ENCODE peak calls at places on chromosomes 12 and 14, in ten cellular contexts. H is Panc1, X is fibroblast of lung, G is ovary, V is lower lobe of right lung, M is NT2/D1, I is WERI-Rb-1, C is stomach, B is adrenal gland, F is hepatocyte. R is an unnamed sample.

GRCh38 chr12:76637807-76638206 is 78.2 kb upstream of the OSBPL8 start:
- DNase-seq in H (no peak), X (peak; percentile 75), G (no peak), V (no peak), M (no peak), I (no peak), C (no peak), B (no peak), F (no peak), R (no peak)

GRCh38 chr14:101426466-101426865 is 134.8 kb upstream of the DIO3 start:
- DNase-seq in H (no peak), X (peak; percentile 33), G (no peak), V (no peak), M (no peak), I (no peak), C (no peak), B (no peak), F (no peak), R (no peak)

GRCh38 chr12:122834921-122835692 is at the start of gene HIP1R:
- DNase-seq in H (no peak), X (no peak), G (peak; percentile 57), V (peak; percentile 65), M (no peak), I (peak; percentile 42), C (peak; percentile 64), B (peak; percentile 48), F (peak; percentile 71), R (peak; percentile 89)

GRCh38 chr12:103924761-103925641 is 5.2 kb upstream of the HSP90B1 start:
- DNase-seq in H (peak; percentile 30), X (peak; percentile 87), G (no peak), V (no peak), M (no peak), I (no peak), C (no peak), B (no peak), F (peak; percentile 58), R (peak; percentile 74)

GRCh38 chr12:103955811-103956514 is 9.7 kb upstream of the TDG start:
- DNase-seq in H (no peak), X (peak; percentile 70), G (no peak), V (no peak), M (no peak), I (no peak), C (no peak), B (no peak), F (no peak), R (peak; percentile 70)

GRCh38 chr12:59636945-59637656 is 41.3 kb downstream of the SLC16A7 start:
- DNase-seq in H (no peak), X (no peak), G (no peak), V (no peak), M (no peak), I (no peak), C (no peak), B (no peak), F (no peak), R (no peak)

GRCh38 chr12:128314611-128315010 is 47.6 kb downstream of the TMEM132C start:
- DNase-seq in H (no peak), X (no peak), G (no peak), V (no peak), M (peak; percentile 25), I (no peak), C (no peak), B (no peak), F (no peak), R (peak; percentile 55)

GRCh38 chr12:59087077-59087673 is 166.9 kb upstream of the LRIG3 start:
- DNase-seq in H (no peak), X (no peak), G (no peak), V (no peak), M (no peak), I (no peak), C (no peak), B (no peak), F (peak; percentile 17), R (no peak)

GRCh38 chr14:103056322-103057027 is 874 bp downstream of the CDC42BPB start:
- DNase-seq in H (no peak), X (peak; percentile 64), G (peak; percentile 75), V (peak; percentile 81), M (no peak), I (peak; percentile 82), C (peak; percentile 55), B (peak; percentile 81), F (peak; percentile 87), R (peak; percentile 90)

GRCh38 chr14:29028973-29029582 is 262.5 kb downstream of the FOXG1 start:
- DNase-seq in H (no peak), X (peak; percentile 36), G (no peak), V (no peak), M (peak; percentile 50), I (no peak), C (no peak), B (no peak), F (peak; percentile 73), R (peak; percentile 81)

GRCh38 chr14:106586098-106586704 is 1059.8 kb downstream of the TMEM121 start:
- DNase-seq in H (peak; percentile 18), X (no peak), G (no peak), V (peak; percentile 58), M (peak; percentile 3), I (peak; percentile 50), C (peak; percentile 42), B (no peak), F (no peak), R (peak; percentile 49)

GRCh38 chr14:106585692-106586091 is 1059.3 kb downstream of the TMEM121 start:
- DNase-seq in H (no peak), X (no peak), G (no peak), V (no peak), M (no peak), I (no peak), C (no peak), B (no peak), F (no peak), R (no peak)
- H3K9me3 ChIP-seq in H (no peaks in the 10 kb centered on the region), X (no peaks in the 10 kb centered on the region), G (no peaks in the 10 kb centered on the region), V (no peaks in the 10 kb centered on the region), M (no peaks in the 10 kb centered on the region), I (no peaks in the 10 kb centered on the region), C (no peaks in the 10 kb centered on the region), B (no peaks in the 10 kb centered on the region), F (no peaks in the 10 kb centered on the region), R (peaks cover 83% of the 10 kb centered on the region)

GRCh38 chr14:76473381-76474263 is 97.7 kb downstream of the ESRRB start:
- DNase-seq in H (no peak), X (peak; percentile 10), G (no peak), V (no peak), M (no peak), I (peak; percentile 84), C (no peak), B (peak; percentile 22), F (no peak), R (peak; percentile 73)

GRCh38 chr14:76467843-76468242 is 91.9 kb downstream of the ESRRB start:
- DNase-seq in H (no peak), X (no peak), G (no peak), V (no peak), M (no peak), I (no peak), C (no peak), B (no peak), F (peak; percentile 36), R (no peak)

GRCh38 chr14:76472199-76472723 is 96.3 kb downstream of the ESRRB start:
- DNase-seq in H (no peak), X (no peak), G (no peak), V (no peak), M (no peak), I (no peak), C (no peak), B (no peak), F (no peak), R (no peak)
- H3K9me3 ChIP-seq in H (no peaks in the 10 kb centered on the region), X (no peaks in the 10 kb centered on the region), G (no peaks in the 10 kb centered on the region), V (no peaks in the 10 kb centered on the region), M (no peaks in the 10 kb centered on the region), I (no peaks in the 10 kb centered on the region), C (no peaks in the 10 kb centered on the region), B (no peaks in the 10 kb centered on the region), F (no peaks in the 10 kb centered on the region), R (no peaks in the 10 kb centered on the region)

GRCh38 chr12:102005256-102005655 is 56.5 kb downstream of the WASHC3 start:
- DNase-seq in H (no peak), X (no peak), G (no peak), V (no peak), M (no peak), I (no peak), C (no peak), B (no peak), F (no peak), R (peak; percentile 76)

GRCh38 chr12:102010265-102010994 is 51.4 kb downstream of the WASHC3 start:
- DNase-seq in H (no peak), X (no peak), G (no peak), V (no peak), M (no peak), I (no peak), C (no peak), B (no peak), F (no peak), R (no peak)

GRCh38 chr12:102008615-102009126 is 53.1 kb downstream of the WASHC3 start:
- DNase-seq in H (no peak), X (no peak), G (no peak), V (no peak), M (no peak), I (no peak), C (no peak), B (no peak), F (no peak), R (no peak)

DNA sequence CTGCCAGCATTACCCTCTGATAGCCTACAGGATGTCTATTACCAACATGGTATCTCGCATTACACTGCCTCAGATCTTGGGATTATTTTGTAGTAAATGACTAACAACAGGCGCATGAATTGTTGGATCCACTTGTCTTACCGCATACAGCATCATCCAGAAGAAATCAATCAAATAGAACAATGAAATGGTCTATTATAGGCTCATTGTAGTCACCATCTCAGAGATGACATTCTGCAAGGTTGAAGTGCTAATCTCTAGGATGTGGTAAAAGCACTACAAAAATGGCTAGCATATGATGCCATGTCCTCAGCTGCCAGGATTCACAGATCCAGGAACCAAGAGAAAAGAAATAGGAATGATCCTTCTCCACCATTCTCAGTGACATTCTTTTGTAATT is 52.0 kb downstream of the WASHC3 start:
- DNase-seq in H (no peak), X (no peak), G (no peak), V (no peak), M (no peak), I (no peak), C (no peak), B (no peak), F (no peak), R (no peak)
- H3K9me3 ChIP-seq in H (no peaks in the 10 kb centered on the region), X (no peaks in the 10 kb centered on the region), G (no peaks in the 10 kb centered on the region), V (no peaks in the 10 kb centered on the region), M (no peaks in the 10 kb centered on the region), I (no peaks in the 10 kb centered on the region), C (no peaks in the 10 kb centered on the region), B (no peaks in the 10 kb centered on the region), F (no peaks in the 10 kb centered on the region), R (no peaks in the 10 kb centered on the region)

DNA sequence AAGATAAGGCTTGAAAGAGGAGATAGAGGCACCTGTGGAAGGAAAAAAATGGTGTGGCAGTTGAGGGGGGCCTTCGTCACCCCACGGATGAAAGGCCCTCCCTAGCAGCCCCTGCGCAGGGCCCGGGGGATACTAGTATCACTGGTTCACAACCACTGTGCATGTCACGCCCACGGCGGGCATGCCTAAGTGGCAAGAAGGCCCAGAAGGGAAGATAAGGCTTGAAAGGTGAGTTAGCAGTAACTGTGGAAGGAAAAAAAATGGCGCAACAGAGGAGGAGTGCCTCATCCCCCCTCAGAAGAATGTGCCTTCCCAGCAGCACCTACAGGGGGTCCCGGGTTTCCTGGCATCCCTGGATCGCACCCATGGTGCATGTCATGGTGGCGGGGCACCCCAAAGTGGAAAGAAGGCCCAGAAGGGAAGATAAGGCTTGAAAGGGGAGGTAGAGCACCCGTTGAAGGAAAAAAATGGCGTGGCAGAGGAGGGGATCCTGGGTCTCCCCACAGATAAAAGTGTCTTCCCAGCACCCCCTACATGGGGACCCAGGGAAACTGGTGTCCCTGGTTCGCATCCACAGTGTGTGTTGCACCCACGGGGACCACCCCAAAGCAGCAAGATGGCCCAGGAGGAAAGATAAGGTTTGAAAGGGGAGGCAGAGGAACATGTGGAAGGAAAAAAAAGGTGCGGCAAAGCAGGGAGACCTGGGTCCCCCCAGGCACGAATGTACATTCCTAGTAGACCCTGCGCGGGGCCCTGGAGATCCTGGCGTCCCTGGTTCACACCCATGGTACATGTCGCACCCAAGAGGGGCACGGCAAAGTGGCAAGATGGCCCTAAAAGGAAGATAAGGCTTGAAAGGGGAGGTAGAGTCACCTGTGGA is 279.2 kb downstream of the ALG10 start:
- DNase-seq in H (no peak), X (no peak), G (no peak), V (peak; percentile 34), M (no peak), I (no peak), C (no peak), B (no peak), F (no peak), R (no peak)
- H3K9me3 ChIP-seq in H (no peaks in the 10 kb centered on the region), X (no peaks in the 10 kb centered on the region), G (peaks cover 3% of the 10 kb centered on the region), V (peaks cover 11% of the 10 kb centered on the region), M (no peaks in the 10 kb centered on the region), I (no peaks in the 10 kb centered on the region), C (peaks cover 10% of the 10 kb centered on the region), B (no peaks in the 10 kb centered on the region), F (no peaks in the 10 kb centered on the region), R (peaks cover 75% of the 10 kb centered on the region)

R was measured in endodermal cell.